ENCODE peak calls at places on chromosomes 13 and 19, in four cellular contexts. N is HCT116, Y is A549, G is H1. B is an unnamed sample.

GRCh38 chr19:50046649-50047503 is 21.1 kb downstream of the ZNF473 start:
- DNase-seq in Y (no peak), N (peak; percentile 27), G (no peak), B (no peak)

GRCh38 chr13:26721251-26721939 is 39.2 kb downstream of the GPR12 start:
- DNase-seq in N (no peak), Y (no peak), G (no peak), B (no peak)

GRCh38 chr13:41458939-41459753 is 1.8 kb downstream of the RGCC start:
- DNase-seq in Y (peak; percentile 29), N (peak; percentile 28), G (no peak), B (peak; percentile 63)

GRCh38 chr13:47594833-47595232 is 406.2 kb downstream of the SUCLA2 start:
- DNase-seq in N (no peak), G (peak; percentile 2), Y (no peak), B (no peak)

GRCh38 chr19:18789883-18790565 is 1.1 kb downstream of the COMP start:
- DNase-seq in N (no peak), Y (no peak), G (peak; percentile 27), B (no peak)

GRCh38 chr19:49546825-49547565 is 19.2 kb downstream of the RCN3 start:
- DNase-seq in Y (peak; percentile 91), G (peak; percentile 47), N (peak; percentile 85), B (peak; percentile 90)

GRCh38 chr19:51156710-51157109 is 14.6 kb downstream of the SIGLEC7 start:
- DNase-seq in G (no peak), N (no peak), Y (no peak), B (no peak)

GRCh38 chr19:28292822-28293500 is 920.0 kb downstream of the UQCRFS1 start:
- DNase-seq in Y (no peak), G (no peak), N (no peak), B (peak; percentile 30)

GRCh38 chr13:39321578-39321977 is 281.4 kb downstream of the LHFPL6 start:
- DNase-seq in G (no peak), N (no peak), Y (no peak), B (no peak)

GRCh38 chr13:25920931-25921330 is 130.9 kb downstream of the SHISA2 start:
- DNase-seq in G (no peak), Y (no peak), N (no peak), B (no peak)

GRCh38 chr19:41499899-41500298 is 56.9 kb downstream of the ERICH4 start:
- DNase-seq in Y (no peak), N (no peak), G (no peak), B (no peak)

GRCh38 chr19:55635856-55636440 is 4.9 kb upstream of the ZNF580 start:
- DNase-seq in N (no peak), G (no peak), Y (no peak), B (no peak)

GRCh38 chr13:113836917-113837553 is 26.8 kb downstream of the GAS6 start:
- DNase-seq in N (peak; percentile 33), Y (peak; percentile 38), G (no peak), B (peak; percentile 78)

GRCh38 chr19:49362048-49362925 is at the start of gene TEAD2:
- DNase-seq in N (no peak), Y (peak; percentile 86), G (no peak), B (peak; percentile 63)

GRCh38 chr19:33514885-33515485 is 6.6 kb downstream of the PEPD start:
- DNase-seq in Y (no peak), G (no peak), N (no peak), B (no peak)

GRCh38 chr13:107865643-107866006 is 349.7 kb downstream of the LIG4 start:
- DNase-seq in N (no peak), Y (no peak), G (no peak), B (no peak)

GRCh38 chr19:7860902-7861618 is 13.1 kb downstream of the PRR36 start:
- DNase-seq in G (no peak), Y (no peak), N (no peak), B (no peak)

GRCh38 chr13:49060698-49061387 is 85.1 kb downstream of the FNDC3A start:
- DNase-seq in G (no peak), Y (no peak), N (no peak), B (no peak)

GRCh38 chr19:52789440-52789839 is 2.8 kb upstream of the ZNF600 start:
- DNase-seq in Y (no peak), N (no peak), G (no peak), B (no peak)

GRCh38 chr13:48154671-48155070 is 59.8 kb upstream of the MED4 start:
- DNase-seq in Y (no peak), G (no peak), N (no peak), B (no peak)

GRCh38 chr19:47514151-47514868 is 553 bp downstream of the NAPA start:
- DNase-seq in N (no peak), G (no peak), Y (no peak), B (no peak)

GRCh38 chr19:36931684-36932083 is 15.6 kb downstream of the ZNF568 start:
- DNase-seq in N (no peak), G (no peak), Y (no peak), B (no peak)

GRCh38 chr13:76225815-76226489 is 589.8 kb downstream of the LMO7 start:
- DNase-seq in Y (no peak), N (no peak), G (no peak), B (no peak)

GRCh38 chr13:97339019-97339988 is 94.7 kb upstream of the RAP2A start:
- DNase-seq in N (no peak), Y (no peak), G (no peak), B (no peak)

GRCh38 chr19:54551293-54551692 is 22.3 kb upstream of the LILRA2 start:
- DNase-seq in G (no peak), Y (no peak), N (no peak), B (no peak)

GRCh38 chr19:13723206-13723605 is 41.1 kb upstream of the MRI1 start:
- DNase-seq in Y (no peak), N (no peak), G (no peak), B (no peak)

GRCh38 chr13:24625324-24625723 is 54.9 kb upstream of the ATP12A start:
- DNase-seq in Y (no peak), N (no peak), G (no peak), B (no peak)

GRCh38 chr19:20482721-20483120 is 82.9 kb downstream of the ZNF737 start:
- DNase-seq in N (no peak), Y (no peak), G (peak; percentile 15), B (no peak)

GRCh38 chr19:37977992-37978391 is 71.0 kb downstream of the SIPA1L3 start:
- DNase-seq in Y (no peak), N (no peak), G (no peak), B (peak; percentile 37)

GRCh38 chr19:34366670-34367423 is 1.9 kb downstream of the GPI start:
- DNase-seq in G (no peak), Y (no peak), N (no peak), B (no peak)

GRCh38 chr13:50592412-50593145 is 250.9 kb downstream of the DLEU7 start:
- DNase-seq in Y (no peak), N (no peak), G (no peak), B (peak; percentile 29)

GRCh38 chr19:7534531-7534980 is 961 bp upstream of the PNPLA6 start:
- DNase-seq in G (peak; percentile 47), N (no peak), Y (peak; percentile 80), B (peak; percentile 90)

GRCh38 chr13:39189778-39190177 is 151.5 kb downstream of the NHLRC3 start:
- DNase-seq in Y (no peak), N (no peak), G (peak; percentile 13), B (no peak)

GRCh38 chr13:27036236-27036981 is 135.2 kb downstream of the USP12 start:
- DNase-seq in Y (peak; percentile 32), N (peak; percentile 32), G (no peak), B (no peak)

GRCh38 chr19:47444388-47444821 is 25.1 kb upstream of the MEIS3 start:
- DNase-seq in N (no peak), Y (no peak), G (no peak), B (no peak)

GRCh38 chr19:13091400-13092161 is 11.1 kb downstream of the LYL1 start:
- DNase-seq in N (no peak), G (no peak), Y (no peak), B (peak; percentile 93)

GRCh38 chr13:35388979-35389378 is 87.5 kb downstream of the MAB21L1 start:
- DNase-seq in G (no peak), N (no peak), Y (no peak), B (peak; percentile 87)

GRCh38 chr19:6476155-6476895 is 5.3 kb downstream of the DENND1C start:
- DNase-seq in N (peak; percentile 54), G (peak; percentile 99), Y (peak; percentile 59), B (peak; percentile 51)
- H3K4me2 ChIP-seq in N (peak overlapping the region; percentile 17), G (peak overlapping the region; percentile 99), Y (peak overlapping the region; percentile 90), B (peak overlapping the region; percentile 20)

DNA sequence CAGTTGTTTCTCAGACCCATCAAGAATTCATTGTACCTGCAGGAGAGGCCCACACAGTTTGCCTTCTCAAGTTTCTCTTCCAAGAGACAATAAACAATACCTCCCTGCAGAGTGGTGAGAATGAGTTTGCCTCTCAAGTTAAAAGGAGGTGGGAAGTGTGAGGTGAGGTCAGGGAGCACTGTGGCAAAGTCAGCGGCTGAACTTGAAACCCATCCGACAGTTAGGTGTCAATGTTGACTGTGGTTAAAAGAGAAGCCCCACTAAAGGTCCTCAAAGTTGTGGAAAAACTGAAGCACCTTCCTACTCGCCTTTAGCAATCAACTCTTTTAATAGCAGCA is 73.0 kb upstream of the TSC22D1 start:
- DNase-seq in Y (no peak), G (peak; percentile 44), N (no peak), B (no peak)
- TF ChIP-seq MAX in Y (no peak), G (no peak), N (no peak), B (no peak)

GRCh38 chr13:46377554-46377953 is 9.5 kb downstream of the RUBCNL start:
- DNase-seq in N (no peak), Y (no peak), G (no peak), B (no peak)
- H3K4me2 ChIP-seq in N (no peak overlapping the region), Y (no peak overlapping the region), G (no peak overlapping the region), B (no peak overlapping the region)

GRCh38 chr13:64753606-64754005 is 2476.5 kb downstream of the PCDH9 start:
- DNase-seq in G (no peak), Y (no peak), N (no peak), B (no peak)

GRCh38 chr13:64755961-64756360 is 2474.2 kb downstream of the PCDH9 start:
- DNase-seq in G (no peak), N (no peak), Y (no peak), B (no peak)

GRCh38 chr13:64756621-64757020 is 2473.5 kb downstream of the PCDH9 start:
- DNase-seq in Y (no peak), G (no peak), N (no peak), B (no peak)

GRCh38 chr13:64758520-64758919 is 2471.6 kb downstream of the PCDH9 start:
- DNase-seq in Y (no peak), G (peak; percentile 5), N (no peak), B (no peak)
- TF ChIP-seq MAX in Y (no peak), G (no peak), N (no peak), B (no peak)

GRCh38 chr19:3025516-3025890 is 3.6 kb downstream of the TLE2 start:
- DNase-seq in Y (no peak), N (no peak), G (no peak), B (no peak)
- H3K4me2 ChIP-seq in Y (no peak overlapping the region), N (no peak overlapping the region), G (peak overlapping the region; percentile 80), B (no peak overlapping the region)